ENCODE peak calls at places on chromosomes 5 and 9, in seven cellular contexts. N, B, X, J, U, V and R are unnamed samples. For H3K27me3, the result is how much of the 10 kb centered on the place peaks cover.

GRCh38 chr5:108381034-108381954 is 604 bp downstream of the FBXL17 start:
- DNase-seq in N (peak), B (peak), X (peak), J (peak), U (peak), V (peak), R (peak)

GRCh38 chr9:131165523-131165922 is 40.1 kb downstream of the NUP214 start:
- DNase-seq in N (no peak), B (no peak), X (no peak), J (no peak), U (no peak), V (no peak), R (no peak)

GRCh38 chr5:74120585-74120984 is 494.6 kb downstream of the ARHGEF28 start:
- DNase-seq in N (no peak), B (no peak), X (no peak), J (no peak), U (no peak), V (peak), R (no peak)

GRCh38 chr9:127683723-127684122 is 23.1 kb upstream of the CFAP157 start:
- DNase-seq in N (no peak), B (no peak), X (no peak), J (no peak), U (no peak), V (no peak), R (no peak)

GRCh38 chr5:171986772-171987171 is 19.7 kb downstream of the FBXW11 start:
- DNase-seq in N (no peak), B (no peak), X (peak), J (no peak), U (peak), V (peak), R (no peak)

GRCh38 chr5:171122372-171122771 is 186.7 kb upstream of the TLX3 start:
- DNase-seq in N (no peak), B (peak), X (no peak), J (no peak), U (no peak), V (no peak), R (no peak)

GRCh38 chr5:120463991-120464626 is at the start of gene PRR16:
- DNase-seq in N (no peak), B (peak), X (peak), J (no peak), U (peak), V (peak), R (peak)

GRCh38 chr9:88810826-88811225 is 180.4 kb upstream of the S1PR3 start:
- DNase-seq in N (no peak), B (no peak), X (no peak), J (no peak), U (no peak), V (no peak), R (no peak)

GRCh38 chr5:125338804-125339203 is 592.4 kb upstream of the ZNF608 start:
- DNase-seq in N (no peak), B (no peak), X (no peak), J (no peak), U (no peak), V (no peak), R (no peak)

GRCh38 chr5:123965626-123966025 is 453.6 kb downstream of the CSNK1G3 start:
- DNase-seq in N (no peak), B (no peak), X (no peak), J (no peak), U (no peak), V (no peak), R (no peak)

GRCh38 chr9:83061036-83061435 is 1.9 kb downstream of the RASEF start:
- DNase-seq in N (no peak), B (no peak), X (no peak), J (peak), U (no peak), V (peak), R (no peak)

GRCh38 chr9:21443849-21444625 is 3.8 kb downstream of the IFNA1 start:
- DNase-seq in N (no peak), B (no peak), X (no peak), J (no peak), U (no peak), V (no peak), R (no peak)

GRCh38 chr9:34580358-34580757 is 9.2 kb downstream of the CNTFR start:
- DNase-seq in N (no peak), B (no peak), X (no peak), J (no peak), U (peak), V (no peak), R (peak)

GRCh38 chr5:151004499-151004898 is 15.9 kb upstream of the GPX3 start:
- DNase-seq in N (no peak), B (no peak), X (no peak), J (no peak), U (no peak), V (no peak), R (no peak)

GRCh38 chr9:1005043-1005667 is 28.7 kb downstream of the DMRT3 start:
- DNase-seq in N (no peak), B (peak), X (peak), J (peak), U (peak), V (peak), R (peak)

GRCh38 chr5:50476549-50476948 is 35.5 kb upstream of the EMB start:
- DNase-seq in N (no peak), B (no peak), X (no peak), J (no peak), U (no peak), V (no peak), R (no peak)

GRCh38 chr9:23288545-23288944 is 537.5 kb downstream of the ELAVL2 start:
- DNase-seq in N (no peak), B (no peak), X (no peak), J (no peak), U (no peak), V (no peak), R (no peak)

DNA sequence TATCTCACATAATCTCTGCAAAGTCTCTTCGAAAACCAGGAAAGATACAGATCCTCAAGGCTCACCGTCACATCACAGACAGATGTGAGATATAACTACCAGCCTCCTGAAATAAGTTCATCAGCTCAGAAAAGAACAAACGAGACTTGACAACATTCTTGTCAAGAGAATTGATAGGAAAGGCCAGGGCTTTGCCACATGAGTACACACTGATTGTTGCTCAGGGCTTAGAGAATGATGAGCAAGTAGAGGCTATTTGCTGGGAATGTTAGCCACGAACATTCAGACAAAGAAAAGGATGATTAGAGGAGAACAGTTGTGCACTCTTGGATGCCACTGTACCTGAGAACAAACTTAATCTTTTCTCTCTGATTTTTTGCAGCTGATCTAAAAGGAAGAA is 535.0 kb downstream of the ELAVL2 start:
- DNase-seq in N (no peak), B (no peak), X (no peak), J (no peak), U (no peak), V (no peak), R (no peak)
- H3K4me3 ChIP-seq in N (no peak), B (no peak), X (no peak), J (no peak), U (no peak), V (no peak), R (no peak)

DNA sequence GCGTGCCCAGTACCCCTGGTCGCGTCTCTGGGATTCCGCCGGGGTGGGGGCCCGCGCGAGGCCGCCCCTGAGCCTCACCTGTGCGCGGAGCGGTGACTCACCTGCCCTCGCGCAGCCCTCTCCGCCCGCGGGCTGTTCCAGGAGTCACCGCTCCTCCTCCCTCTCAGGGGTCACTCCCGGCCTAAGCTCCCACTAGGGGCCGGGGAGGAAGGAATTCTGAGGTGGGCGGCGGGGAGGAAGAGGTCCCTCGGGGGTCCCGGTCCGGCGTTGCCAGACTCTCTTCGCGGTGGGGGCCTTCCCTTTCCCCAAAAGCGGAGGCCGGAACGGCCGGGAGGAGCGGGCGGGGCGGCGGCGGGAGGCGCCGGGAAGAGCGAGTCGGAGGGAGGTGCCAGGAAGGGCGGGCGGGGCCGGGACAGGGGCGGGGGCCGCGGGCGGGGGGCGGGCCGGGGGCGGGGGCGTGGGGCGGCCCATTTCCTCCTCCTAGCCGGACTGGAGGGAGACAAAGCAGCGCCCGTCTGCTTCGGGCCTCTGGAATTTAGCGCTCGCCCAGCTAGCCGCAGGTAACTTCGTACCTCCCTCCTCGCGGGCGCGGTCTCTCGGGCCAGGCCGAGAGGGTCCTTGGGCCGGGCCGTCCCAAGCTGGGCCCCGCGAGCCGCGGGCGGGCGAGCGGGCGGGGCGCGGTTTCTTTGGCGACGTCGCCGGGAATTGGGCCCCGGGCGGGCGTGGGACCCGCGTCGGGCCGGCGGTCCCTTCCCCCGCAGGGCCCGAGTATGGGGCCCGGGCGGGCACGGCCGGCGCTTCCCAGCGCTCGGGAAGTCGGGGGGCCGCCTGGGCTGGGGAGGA is at the start of gene CTNNA1:
- DNase-seq in N (peak), B (peak), X (peak), J (peak), U (peak), V (peak), R (peak)
- H3K27me3 ChIP-seq in N (under half), B (under half), X (under half), J (under half), U (under half), V (under half), R (under half)

DNA sequence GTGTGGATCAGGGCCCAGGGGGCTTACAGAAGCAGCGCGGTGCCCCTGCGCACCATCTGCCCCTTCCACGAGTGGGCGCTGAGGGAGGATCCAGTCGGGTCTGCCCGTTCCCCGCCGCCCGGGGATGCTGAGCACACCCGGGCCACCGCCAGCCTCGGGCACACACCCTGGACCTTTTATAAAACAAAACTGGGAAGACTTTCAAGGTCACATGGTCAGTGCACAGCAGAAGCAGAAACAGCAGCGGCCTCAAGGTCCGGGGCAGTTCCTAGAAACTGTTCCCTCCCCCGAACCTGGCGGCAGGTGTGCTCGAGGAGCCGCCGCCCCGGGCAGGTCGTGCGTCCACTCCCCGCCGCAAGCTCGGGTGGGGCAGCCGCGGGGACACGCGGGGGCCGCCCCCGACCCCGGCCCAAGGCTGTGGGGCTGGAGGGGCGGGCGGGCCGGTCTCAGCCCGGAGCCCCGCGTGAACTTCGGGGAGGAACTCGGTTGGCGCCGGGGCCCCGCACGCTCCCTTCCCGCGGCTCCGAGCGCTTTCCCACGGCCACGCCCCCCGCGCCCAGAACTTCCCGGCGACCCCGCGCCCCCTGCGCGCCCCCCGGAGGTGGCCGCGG is 619 bp upstream of the PPP1R26 start:
- DNase-seq in N (no peak), B (peak), X (peak), J (peak), U (peak), V (peak), R (peak)
- H3K4me3 ChIP-seq in N (peak), B (peak), X (peak), J (peak), U (peak), V (no peak), R (peak)

GRCh38 chr5:69010443-69010842 is 83.4 kb upstream of the SLC30A5 start:
- DNase-seq in N (no peak), B (no peak), X (no peak), J (no peak), U (no peak), V (no peak), R (no peak)
- H3K27me3 ChIP-seq in N (under half), B (under half), X (under half), J (under half), U (under half), V (under half), R (under half)